ENCODE peak calls at places on chromosomes 6 and 20, in ten cellular contexts. One of them, this sample, is unnamed.

GRCh38 chr20:57650756-57651483 is 30.7 kb upstream of the ZBP1 start:
- DNase-seq in stimulated activated CD8-positive, alpha-beta memory T cell treated with anti-CD3 and anti-CD28 coated beads, Interleukin-2, amount 100 ng/mL, for 1 hour: no peak
- DNase-seq in choroid plexus epithelial cell: no peak
- DNase-seq in mammary epithelial cell: no peak
- DNase-seq in ELF-1: no peak
- DNase-seq in uterus: no peak
- DNase-seq in Caki2: no peak
- DNase-seq in ACHN: no peak
- DNase-seq in stomach: no peak
- DNase-seq in NCI-H2171 treated with DMSO at 0.1 percent for 48 hours: no peak
- DNase-seq in this sample: no peak

GRCh38 chr6:19999319-20000191 is 162.4 kb downstream of the ID4 start:
- DNase-seq in stimulated activated CD8-positive, alpha-beta memory T cell treated with anti-CD3 and anti-CD28 coated beads, Interleukin-2, amount 100 ng/mL, for 1 hour: no peak
- DNase-seq in choroid plexus epithelial cell: peak; percentile 0
- DNase-seq in mammary epithelial cell: peak; percentile 65
- DNase-seq in ELF-1: peak; percentile 23
- DNase-seq in uterus: no peak
- DNase-seq in Caki2: peak; percentile 74
- DNase-seq in ACHN: peak; percentile 46
- DNase-seq in stomach: no peak
- DNase-seq in NCI-H2171 treated with DMSO at 0.1 percent for 48 hours: peak; percentile 84
- DNase-seq in this sample: peak; percentile 25

GRCh38 chr6:10033223-10033829 is 381.5 kb downstream of the TFAP2A start:
- DNase-seq in stimulated activated CD8-positive, alpha-beta memory T cell treated with anti-CD3 and anti-CD28 coated beads, Interleukin-2, amount 100 ng/mL, for 1 hour: no peak
- DNase-seq in choroid plexus epithelial cell: no peak
- DNase-seq in mammary epithelial cell: no peak
- DNase-seq in ELF-1: peak; percentile 58
- DNase-seq in uterus: no peak
- DNase-seq in Caki2: peak; percentile 98
- DNase-seq in ACHN: peak; percentile 66
- DNase-seq in stomach: no peak
- DNase-seq in NCI-H2171 treated with DMSO at 0.1 percent for 48 hours: no peak
- DNase-seq in this sample: no peak

GRCh38 chr6:117498159-117498558 is 15.7 kb downstream of the DCBLD1 start:
- DNase-seq in stimulated activated CD8-positive, alpha-beta memory T cell treated with anti-CD3 and anti-CD28 coated beads, Interleukin-2, amount 100 ng/mL, for 1 hour: no peak
- DNase-seq in choroid plexus epithelial cell: peak; percentile 73
- DNase-seq in mammary epithelial cell: peak; percentile 83
- DNase-seq in ELF-1: no peak
- DNase-seq in uterus: no peak
- DNase-seq in Caki2: no peak
- DNase-seq in ACHN: peak; percentile 44
- DNase-seq in stomach: no peak
- DNase-seq in NCI-H2171 treated with DMSO at 0.1 percent for 48 hours: no peak
- DNase-seq in this sample: no peak

GRCh38 chr20:38156888-38157634 is 8.0 kb downstream of the TGM2 start:
- DNase-seq in stimulated activated CD8-positive, alpha-beta memory T cell treated with anti-CD3 and anti-CD28 coated beads, Interleukin-2, amount 100 ng/mL, for 1 hour: no peak
- DNase-seq in choroid plexus epithelial cell: no peak
- DNase-seq in mammary epithelial cell: peak; percentile 32
- DNase-seq in ELF-1: no peak
- DNase-seq in uterus: peak; percentile 76
- DNase-seq in Caki2: peak; percentile 82
- DNase-seq in ACHN: no peak
- DNase-seq in stomach: no peak
- DNase-seq in NCI-H2171 treated with DMSO at 0.1 percent for 48 hours: no peak
- DNase-seq in this sample: no peak

GRCh38 chr6:152625213-152625612 is 11.9 kb downstream of the SYNE1 start:
- DNase-seq in stimulated activated CD8-positive, alpha-beta memory T cell treated with anti-CD3 and anti-CD28 coated beads, Interleukin-2, amount 100 ng/mL, for 1 hour: no peak
- DNase-seq in choroid plexus epithelial cell: no peak
- DNase-seq in mammary epithelial cell: no peak
- DNase-seq in ELF-1: no peak
- DNase-seq in uterus: no peak
- DNase-seq in Caki2: no peak
- DNase-seq in ACHN: no peak
- DNase-seq in stomach: no peak
- DNase-seq in NCI-H2171 treated with DMSO at 0.1 percent for 48 hours: no peak
- DNase-seq in this sample: no peak

GRCh38 chr6:63910863-63911665 is 275.5 kb downstream of the PHF3 start:
- DNase-seq in stimulated activated CD8-positive, alpha-beta memory T cell treated with anti-CD3 and anti-CD28 coated beads, Interleukin-2, amount 100 ng/mL, for 1 hour: no peak
- DNase-seq in choroid plexus epithelial cell: peak; percentile 27
- DNase-seq in mammary epithelial cell: no peak
- DNase-seq in ELF-1: no peak
- DNase-seq in uterus: no peak
- DNase-seq in Caki2: no peak
- DNase-seq in ACHN: no peak
- DNase-seq in stomach: no peak
- DNase-seq in NCI-H2171 treated with DMSO at 0.1 percent for 48 hours: peak; percentile 5
- DNase-seq in this sample: no peak

GRCh38 chr20:1632228-1632577 is 12.4 kb upstream of the SIRPB1 start:
- DNase-seq in stimulated activated CD8-positive, alpha-beta memory T cell treated with anti-CD3 and anti-CD28 coated beads, Interleukin-2, amount 100 ng/mL, for 1 hour: no peak
- DNase-seq in choroid plexus epithelial cell: no peak
- DNase-seq in mammary epithelial cell: no peak
- DNase-seq in ELF-1: no peak
- DNase-seq in uterus: no peak
- DNase-seq in Caki2: no peak
- DNase-seq in ACHN: no peak
- DNase-seq in stomach: no peak
- DNase-seq in NCI-H2171 treated with DMSO at 0.1 percent for 48 hours: no peak
- DNase-seq in this sample: no peak

GRCh38 chr20:3727333-3728035 is 5.0 kb upstream of the HSPA12B start:
- DNase-seq in stimulated activated CD8-positive, alpha-beta memory T cell treated with anti-CD3 and anti-CD28 coated beads, Interleukin-2, amount 100 ng/mL, for 1 hour: no peak
- DNase-seq in choroid plexus epithelial cell: peak; percentile 24
- DNase-seq in mammary epithelial cell: peak; percentile 37
- DNase-seq in ELF-1: peak; percentile 69
- DNase-seq in uterus: peak; percentile 72
- DNase-seq in Caki2: no peak
- DNase-seq in ACHN: no peak
- DNase-seq in stomach: no peak
- DNase-seq in NCI-H2171 treated with DMSO at 0.1 percent for 48 hours: peak; percentile 10
- DNase-seq in this sample: no peak

GRCh38 chr6:14996892-14997291 is 249.0 kb upstream of the JARID2 start:
- DNase-seq in stimulated activated CD8-positive, alpha-beta memory T cell treated with anti-CD3 and anti-CD28 coated beads, Interleukin-2, amount 100 ng/mL, for 1 hour: no peak
- DNase-seq in choroid plexus epithelial cell: no peak
- DNase-seq in mammary epithelial cell: no peak
- DNase-seq in ELF-1: no peak
- DNase-seq in uterus: no peak
- DNase-seq in Caki2: no peak
- DNase-seq in ACHN: no peak
- DNase-seq in stomach: no peak
- DNase-seq in NCI-H2171 treated with DMSO at 0.1 percent for 48 hours: no peak
- DNase-seq in this sample: no peak

GRCh38 chr6:69398729-69399128 is 398.1 kb downstream of the LMBRD1 start:
- DNase-seq in stimulated activated CD8-positive, alpha-beta memory T cell treated with anti-CD3 and anti-CD28 coated beads, Interleukin-2, amount 100 ng/mL, for 1 hour: no peak
- DNase-seq in choroid plexus epithelial cell: no peak
- DNase-seq in mammary epithelial cell: no peak
- DNase-seq in ELF-1: no peak
- DNase-seq in uterus: no peak
- DNase-seq in Caki2: no peak
- DNase-seq in ACHN: no peak
- DNase-seq in stomach: no peak
- DNase-seq in NCI-H2171 treated with DMSO at 0.1 percent for 48 hours: no peak
- DNase-seq in this sample: no peak

GRCh38 chr6:45677381-45677992 is 299.8 kb upstream of the SUPT3H start:
- DNase-seq in stimulated activated CD8-positive, alpha-beta memory T cell treated with anti-CD3 and anti-CD28 coated beads, Interleukin-2, amount 100 ng/mL, for 1 hour: no peak
- DNase-seq in choroid plexus epithelial cell: peak; percentile 64
- DNase-seq in mammary epithelial cell: no peak
- DNase-seq in ELF-1: no peak
- DNase-seq in uterus: peak; percentile 19
- DNase-seq in Caki2: peak; percentile 71
- DNase-seq in ACHN: peak; percentile 56
- DNase-seq in stomach: peak; percentile 59
- DNase-seq in NCI-H2171 treated with DMSO at 0.1 percent for 48 hours: no peak
- DNase-seq in this sample: peak; percentile 53

GRCh38 chr6:140316966-140317365 is 942.5 kb upstream of the CITED2 start:
- DNase-seq in stimulated activated CD8-positive, alpha-beta memory T cell treated with anti-CD3 and anti-CD28 coated beads, Interleukin-2, amount 100 ng/mL, for 1 hour: no peak
- DNase-seq in choroid plexus epithelial cell: no peak
- DNase-seq in mammary epithelial cell: no peak
- DNase-seq in ELF-1: no peak
- DNase-seq in uterus: no peak
- DNase-seq in Caki2: no peak
- DNase-seq in ACHN: no peak
- DNase-seq in stomach: no peak
- DNase-seq in NCI-H2171 treated with DMSO at 0.1 percent for 48 hours: no peak
- DNase-seq in this sample: no peak

GRCh38 chr6:117907600-117908245 is 659 bp downstream of the SLC35F1 start:
- DNase-seq in stimulated activated CD8-positive, alpha-beta memory T cell treated with anti-CD3 and anti-CD28 coated beads, Interleukin-2, amount 100 ng/mL, for 1 hour: no peak
- DNase-seq in choroid plexus epithelial cell: no peak
- DNase-seq in mammary epithelial cell: no peak
- DNase-seq in ELF-1: peak; percentile 57
- DNase-seq in uterus: no peak
- DNase-seq in Caki2: no peak
- DNase-seq in ACHN: no peak
- DNase-seq in stomach: no peak
- DNase-seq in NCI-H2171 treated with DMSO at 0.1 percent for 48 hours: peak; percentile 10
- DNase-seq in this sample: no peak

GRCh38 chr6:43924222-43924702 is 154.3 kb downstream of the VEGFA start:
- DNase-seq in stimulated activated CD8-positive, alpha-beta memory T cell treated with anti-CD3 and anti-CD28 coated beads, Interleukin-2, amount 100 ng/mL, for 1 hour: peak; percentile 18
- DNase-seq in choroid plexus epithelial cell: peak; percentile 30
- DNase-seq in mammary epithelial cell: peak; percentile 54
- DNase-seq in ELF-1: no peak
- DNase-seq in uterus: no peak
- DNase-seq in Caki2: no peak
- DNase-seq in ACHN: peak; percentile 35
- DNase-seq in stomach: peak; percentile 61
- DNase-seq in NCI-H2171 treated with DMSO at 0.1 percent for 48 hours: no peak
- DNase-seq in this sample: no peak

GRCh38 chr6:89368107-89368506 is 15.6 kb upstream of the UBE2J1 start:
- DNase-seq in stimulated activated CD8-positive, alpha-beta memory T cell treated with anti-CD3 and anti-CD28 coated beads, Interleukin-2, amount 100 ng/mL, for 1 hour: no peak
- DNase-seq in choroid plexus epithelial cell: peak; percentile 73
- DNase-seq in mammary epithelial cell: peak; percentile 26
- DNase-seq in ELF-1: no peak
- DNase-seq in uterus: peak; percentile 63
- DNase-seq in Caki2: no peak
- DNase-seq in ACHN: peak; percentile 51
- DNase-seq in stomach: peak; percentile 63
- DNase-seq in NCI-H2171 treated with DMSO at 0.1 percent for 48 hours: peak; percentile 43
- DNase-seq in this sample: no peak

GRCh38 chr6:11830105-11830504 is 51.5 kb upstream of the ADTRP start:
- DNase-seq in stimulated activated CD8-positive, alpha-beta memory T cell treated with anti-CD3 and anti-CD28 coated beads, Interleukin-2, amount 100 ng/mL, for 1 hour: no peak
- DNase-seq in choroid plexus epithelial cell: no peak
- DNase-seq in mammary epithelial cell: no peak
- DNase-seq in ELF-1: no peak
- DNase-seq in uterus: no peak
- DNase-seq in Caki2: no peak
- DNase-seq in ACHN: no peak
- DNase-seq in stomach: no peak
- DNase-seq in NCI-H2171 treated with DMSO at 0.1 percent for 48 hours: no peak
- DNase-seq in this sample: no peak

GRCh38 chr6:38214159-38214558 is 394.6 kb downstream of the ZFAND3 start:
- DNase-seq in stimulated activated CD8-positive, alpha-beta memory T cell treated with anti-CD3 and anti-CD28 coated beads, Interleukin-2, amount 100 ng/mL, for 1 hour: no peak
- DNase-seq in choroid plexus epithelial cell: no peak
- DNase-seq in mammary epithelial cell: no peak
- DNase-seq in ELF-1: no peak
- DNase-seq in uterus: no peak
- DNase-seq in Caki2: no peak
- DNase-seq in ACHN: no peak
- DNase-seq in stomach: no peak
- DNase-seq in NCI-H2171 treated with DMSO at 0.1 percent for 48 hours: no peak
- DNase-seq in this sample: no peak

GRCh38 chr6:79671605-79672266 is 40.6 kb downstream of the SH3BGRL2 start:
- DNase-seq in stimulated activated CD8-positive, alpha-beta memory T cell treated with anti-CD3 and anti-CD28 coated beads, Interleukin-2, amount 100 ng/mL, for 1 hour: peak; percentile 1
- DNase-seq in choroid plexus epithelial cell: peak; percentile 58
- DNase-seq in mammary epithelial cell: peak; percentile 73
- DNase-seq in ELF-1: no peak
- DNase-seq in uterus: no peak
- DNase-seq in Caki2: peak; percentile 80
- DNase-seq in ACHN: peak; percentile 39
- DNase-seq in stomach: peak; percentile 82
- DNase-seq in NCI-H2171 treated with DMSO at 0.1 percent for 48 hours: peak; percentile 7
- DNase-seq in this sample: no peak

GRCh38 chr6:12203001-12203400 is 87.2 kb upstream of the EDN1 start:
- DNase-seq in stimulated activated CD8-positive, alpha-beta memory T cell treated with anti-CD3 and anti-CD28 coated beads, Interleukin-2, amount 100 ng/mL, for 1 hour: no peak
- DNase-seq in choroid plexus epithelial cell: peak; percentile 44
- DNase-seq in mammary epithelial cell: no peak
- DNase-seq in ELF-1: peak; percentile 77
- DNase-seq in uterus: no peak
- DNase-seq in Caki2: peak; percentile 97
- DNase-seq in ACHN: peak; percentile 88
- DNase-seq in stomach: no peak
- DNase-seq in NCI-H2171 treated with DMSO at 0.1 percent for 48 hours: no peak
- DNase-seq in this sample: no peak

GRCh38 chr6:82995066-82995465 is 70.6 kb downstream of the UBE3D start:
- DNase-seq in stimulated activated CD8-positive, alpha-beta memory T cell treated with anti-CD3 and anti-CD28 coated beads, Interleukin-2, amount 100 ng/mL, for 1 hour: no peak
- DNase-seq in choroid plexus epithelial cell: no peak
- DNase-seq in mammary epithelial cell: no peak
- DNase-seq in ELF-1: no peak
- DNase-seq in uterus: no peak
- DNase-seq in Caki2: no peak
- DNase-seq in ACHN: no peak
- DNase-seq in stomach: no peak
- DNase-seq in NCI-H2171 treated with DMSO at 0.1 percent for 48 hours: no peak
- DNase-seq in this sample: no peak

GRCh38 chr20:44247676-44248419 is 740 bp downstream of the GDAP1L1 start:
- DNase-seq in stimulated activated CD8-positive, alpha-beta memory T cell treated with anti-CD3 and anti-CD28 coated beads, Interleukin-2, amount 100 ng/mL, for 1 hour: no peak
- DNase-seq in choroid plexus epithelial cell: peak; percentile 32
- DNase-seq in mammary epithelial cell: peak; percentile 5
- DNase-seq in ELF-1: peak; percentile 72
- DNase-seq in uterus: peak; percentile 19
- DNase-seq in Caki2: peak; percentile 50
- DNase-seq in ACHN: peak; percentile 73
- DNase-seq in stomach: no peak
- DNase-seq in NCI-H2171 treated with DMSO at 0.1 percent for 48 hours: no peak
- DNase-seq in this sample: no peak

GRCh38 chr6:149211046-149211571 is 106.4 kb upstream of the TAB2 start:
- DNase-seq in stimulated activated CD8-positive, alpha-beta memory T cell treated with anti-CD3 and anti-CD28 coated beads, Interleukin-2, amount 100 ng/mL, for 1 hour: no peak
- DNase-seq in choroid plexus epithelial cell: peak; percentile 37
- DNase-seq in mammary epithelial cell: peak; percentile 41
- DNase-seq in ELF-1: no peak
- DNase-seq in uterus: no peak
- DNase-seq in Caki2: no peak
- DNase-seq in ACHN: no peak
- DNase-seq in stomach: no peak
- DNase-seq in NCI-H2171 treated with DMSO at 0.1 percent for 48 hours: no peak
- DNase-seq in this sample: no peak

GRCh38 chr20:35582131-35582530 is 33.5 kb upstream of the SPAG4 start:
- DNase-seq in stimulated activated CD8-positive, alpha-beta memory T cell treated with anti-CD3 and anti-CD28 coated beads, Interleukin-2, amount 100 ng/mL, for 1 hour: no peak
- DNase-seq in choroid plexus epithelial cell: no peak
- DNase-seq in mammary epithelial cell: no peak
- DNase-seq in ELF-1: no peak
- DNase-seq in uterus: no peak
- DNase-seq in Caki2: no peak
- DNase-seq in ACHN: no peak
- DNase-seq in stomach: no peak
- DNase-seq in NCI-H2171 treated with DMSO at 0.1 percent for 48 hours: no peak
- DNase-seq in this sample: no peak

GRCh38 chr20:2210646-2211556 is 84.9 kb upstream of the TGM3 start:
- DNase-seq in stimulated activated CD8-positive, alpha-beta memory T cell treated with anti-CD3 and anti-CD28 coated beads, Interleukin-2, amount 100 ng/mL, for 1 hour: no peak
- DNase-seq in choroid plexus epithelial cell: peak; percentile 38
- DNase-seq in mammary epithelial cell: peak; percentile 46
- DNase-seq in ELF-1: no peak
- DNase-seq in uterus: no peak
- DNase-seq in Caki2: no peak
- DNase-seq in ACHN: no peak
- DNase-seq in stomach: no peak
- DNase-seq in NCI-H2171 treated with DMSO at 0.1 percent for 48 hours: no peak
- DNase-seq in this sample: no peak

This sample was measured in GM12864.